ENCODE peak calls at places on chromosomes 13 and 19, in six cellular contexts. L is AG04450; V is AG10803; Q is activated naive CD4-positive, alpha-beta T cell treated with anti-CD3 and anti-CD28 coated beads, Interleukin-2, amount 50 U/mL, for 16 hours; K is stimulated activated CD8-positive, alpha-beta memory T cell treated with anti-CD3 and anti-CD28 coated beads, Interleukin-15, amount 100 ng/mL, for 24 hours; A is occipital lobe. C is an unnamed sample.

GRCh38 chr19:11944656-11945055 is 19.7 kb downstream of the ZNF700 start:
- DNase-seq in A (no peak), L (no peak), K (no peak), V (no peak), Q (no peak), C (no peak)

GRCh38 chr13:98672947-98673545 is 79.4 kb downstream of the SLC15A1 start:
- DNase-seq in V (peak; percentile 77), Q (peak; percentile 53), L (peak; percentile 52), A (no peak), K (no peak), C (peak; percentile 85)

GRCh38 chr19:49809155-49809986 is 3.7 kb downstream of the FUZ start:
- DNase-seq in A (peak; percentile 17), L (no peak), K (no peak), Q (peak; percentile 53), V (peak; percentile 36), C (peak; percentile 19)

GRCh38 chr19:39325778-39326680 is 5.4 kb upstream of the LRFN1 start:
- DNase-seq in L (no peak), V (peak; percentile 17), A (no peak), Q (no peak), K (no peak), C (peak; percentile 16)

GRCh38 chr13:77002590-77003190 is 10.8 kb downstream of the CLN5 start:
- DNase-seq in Q (no peak), A (no peak), L (no peak), V (peak; percentile 43), K (no peak), C (peak; percentile 53)

GRCh38 chr19:38786572-38787265 is 2.3 kb upstream of the LGALS7B start:
- DNase-seq in V (no peak), K (no peak), A (no peak), L (no peak), Q (no peak), C (no peak)

GRCh38 chr19:51777570-51778460 is 16.8 kb downstream of the FPR2 start:
- DNase-seq in Q (peak; percentile 37), V (peak; percentile 89), A (peak; percentile 25), K (no peak), L (peak; percentile 63), C (peak; percentile 97)

GRCh38 chr13:49636705-49637104 is 8.4 kb downstream of the ARL11 start:
- DNase-seq in V (no peak), Q (no peak), A (no peak), L (no peak), K (no peak), C (no peak)

GRCh38 chr19:11382898-11383705 is 1.0 kb downstream of the EPOR start:
- DNase-seq in A (no peak), Q (peak; percentile 45), L (no peak), V (no peak), K (no peak), C (peak; percentile 41)

GRCh38 chr13:76709851-76710250 is 176.4 kb downstream of the KCTD12 start:
- DNase-seq in Q (no peak), A (no peak), V (peak; percentile 54), K (no peak), L (no peak), C (no peak)

GRCh38 chr13:60001892-60002291 is 161.8 kb downstream of the DIAPH3 start:
- DNase-seq in K (no peak), A (no peak), Q (no peak), L (no peak), V (peak; percentile 28), C (peak; percentile 7)

GRCh38 chr19:38162094-38162493 is 61.9 kb downstream of the DPF1 start:
- DNase-seq in Q (no peak), A (no peak), V (no peak), L (no peak), K (no peak), C (no peak)

GRCh38 chr19:46201413-46202310 is 27.9 kb upstream of the IGFL1 start:
- DNase-seq in K (no peak), Q (no peak), V (no peak), A (no peak), L (no peak), C (no peak)

GRCh38 chr13:110331362-110331761 is 24.3 kb downstream of the COL4A2 start:
- DNase-seq in L (no peak), A (no peak), K (no peak), Q (no peak), V (peak; percentile 75), C (no peak)

GRCh38 chr19:50793558-50794065 is 3.4 kb downstream of the ACP4 start:
- DNase-seq in K (no peak), A (no peak), V (no peak), L (no peak), Q (no peak), C (no peak)

GRCh38 chr19:20964798-20965197 is 41.7 kb downstream of the ZNF85 start:
- DNase-seq in K (no peak), A (no peak), Q (no peak), V (no peak), L (no peak), C (no peak)

GRCh38 chr13:39910041-39910440 is 254.6 kb downstream of the COG6 start:
- DNase-seq in A (no peak), K (no peak), Q (no peak), L (no peak), V (no peak), C (no peak)

GRCh38 chr19:56637976-56638555 is 4.9 kb upstream of the SMIM17 start:
- DNase-seq in A (peak; percentile 16), L (peak; percentile 21), K (no peak), Q (no peak), V (peak; percentile 26), C (peak; percentile 85)

GRCh38 chr19:54209748-54210494 is 9.3 kb downstream of the RPS9 start:
- DNase-seq in Q (peak; percentile 20), K (no peak), A (peak; percentile 59), L (peak; percentile 96), V (peak; percentile 93), C (peak; percentile 99)

GRCh38 chr13:59112375-59112774 is 1051.4 kb downstream of the DIAPH3 start:
- DNase-seq in L (peak; percentile 90), Q (no peak), K (no peak), A (peak; percentile 3), V (peak; percentile 74), C (peak; percentile 98)

GRCh38 chr13:96089749-96090239 is at the start of gene HS6ST3:
- DNase-seq in A (peak; percentile 71), L (no peak), V (peak; percentile 3), K (no peak), Q (no peak), C (peak; percentile 9)

GRCh38 chr13:98822238-98822606 is 69.8 kb upstream of the SLC15A1 start:
- DNase-seq in A (no peak), Q (no peak), V (peak; percentile 31), L (no peak), K (no peak), C (peak; percentile 25)

GRCh38 chr19:50891253-50891625 is 18.0 kb downstream of the KLK2 start:
- DNase-seq in Q (no peak), K (no peak), L (no peak), A (no peak), V (no peak), C (no peak)

GRCh38 chr13:43785681-43786471 is 896 bp downstream of the ENOX1 start:
- DNase-seq in L (peak; percentile 18), A (peak; percentile 89), Q (peak; percentile 16), K (no peak), V (peak; percentile 69), C (peak; percentile 82)

GRCh38 chr13:45873491-45874360 is 22.2 kb upstream of the SIAH3 start:
- DNase-seq in A (no peak), L (no peak), K (no peak), V (peak; percentile 25), Q (no peak), C (peak; percentile 46)

GRCh38 chr19:2602391-2603181 is 99.9 kb downstream of the GNG7 start:
- DNase-seq in L (peak; percentile 80), A (peak; percentile 76), K (no peak), V (peak; percentile 100), Q (no peak), C (peak; percentile 79)

GRCh38 chr13:21219044-21219381 is 42.6 kb downstream of the MRPL57 start:
- DNase-seq in V (no peak), K (no peak), Q (no peak), A (no peak), L (no peak), C (no peak)

GRCh38 chr13:104008571-104009435 is 942.6 kb upstream of the SLC10A2 start:
- DNase-seq in L (peak; percentile 55), A (no peak), Q (no peak), K (no peak), V (no peak), C (peak; percentile 65)

GRCh38 chr13:29733069-29733700 is 117.2 kb downstream of the UBL3 start:
- DNase-seq in Q (no peak), K (no peak), L (no peak), A (no peak), V (no peak), C (no peak)

GRCh38 chr13:49927755-49928154 is 8.4 kb downstream of the SPRYD7 start:
- DNase-seq in Q (no peak), A (no peak), L (no peak), K (no peak), V (peak; percentile 93), C (peak; percentile 71)

GRCh38 chr19:35144600-35145436 is 1.8 kb downstream of the FXYD7 start:
- DNase-seq in A (peak; percentile 57), V (no peak), K (no peak), L (no peak), Q (no peak), C (no peak)

GRCh38 chr13:38602261-38602660 is 84.6 kb upstream of the FREM2 start:
- DNase-seq in Q (no peak), L (no peak), K (no peak), V (no peak), A (no peak), C (no peak)

GRCh38 chr13:76644906-76645305 is 241.3 kb downstream of the KCTD12 start:
- DNase-seq in V (no peak), K (no peak), L (no peak), Q (no peak), A (no peak), C (no peak)

GRCh38 chr19:16868423-16869130 is 20.2 kb upstream of the F2RL3 start:
- DNase-seq in K (no peak), V (no peak), Q (no peak), A (no peak), L (no peak), C (no peak)

GRCh38 chr19:1874554-1875185 is 10.6 kb downstream of the ABHD17A start:
- DNase-seq in L (no peak), V (no peak), Q (no peak), K (no peak), A (no peak), C (no peak)

GRCh38 chr13:31627097-31627496 is 112.2 kb upstream of the RXFP2 start:
- DNase-seq in A (no peak), V (peak; percentile 36), K (no peak), Q (no peak), L (no peak), C (peak; percentile 74)